ENCODE peak calls at places on chromosome 18, in six cellular contexts. X is neuronal stem cell, G is IMR-90, Q is H1, J is mesenchymal stem cell, N is trophoblast cell. D is an unnamed sample.

GRCh38 chr18:25223899-25224607 is 127.9 kb downstream of the ZNF521 start:
- DNase-seq in X (no peak), G (no peak), Q (no peak), J (no peak), N (no peak), D (no peak)

GRCh38 chr18:24875286-24875685 is 414.8 kb downstream of the HRH4 start:
- DNase-seq in X (no peak), G (no peak), Q (no peak), J (no peak), N (no peak), D (no peak)

GRCh38 chr18:10131036-10131774 is 217.4 kb downstream of the VAPA start:
- DNase-seq in X (no peak), G (no peak), Q (no peak), J (peak; percentile 43), N (peak; percentile 31), D (no peak)

GRCh38 chr18:76491436-76491800 is 3.6 kb downstream of the ZNF516 start:
- DNase-seq in X (peak; percentile 59), G (peak; percentile 68), Q (no peak), J (peak; percentile 72), N (no peak), D (peak; percentile 85)

GRCh38 chr18:47343291-47343690 is 91.8 kb upstream of the SKOR2 start:
- DNase-seq in X (no peak), G (no peak), Q (no peak), J (no peak), N (no peak), D (no peak)

GRCh38 chr18:26791676-26792075 is 73.8 kb downstream of the AQP4 start:
- DNase-seq in X (no peak), G (no peak), Q (no peak), J (no peak), N (no peak), D (no peak)

GRCh38 chr18:69974365-69974764 is 26.7 kb upstream of the CD226 start:
- DNase-seq in X (no peak), G (peak; percentile 65), Q (no peak), J (peak; percentile 39), N (no peak), D (no peak)

GRCh38 chr18:74476154-74476553 is 19.0 kb upstream of the DIPK1C start:
- DNase-seq in X (no peak), G (peak; percentile 8), Q (no peak), J (peak; percentile 38), N (no peak), D (peak; percentile 55)

GRCh38 chr18:9839806-9840205 is 46.0 kb upstream of the TXNDC2 start:
- DNase-seq in X (no peak), G (peak; percentile 7), Q (no peak), J (no peak), N (no peak), D (no peak)

GRCh38 chr18:22504665-22505064 is 87.0 kb upstream of the CTAGE1 start:
- DNase-seq in X (no peak), G (peak; percentile 68), Q (no peak), J (peak; percentile 88), N (no peak), D (no peak)

GRCh38 chr18:61085751-61086150 is 247.5 kb upstream of the CDH20 start:
- DNase-seq in X (no peak), G (no peak), Q (no peak), J (no peak), N (no peak), D (no peak)

GRCh38 chr18:69674921-69675405 is 272.7 kb downstream of the CD226 start:
- DNase-seq in X (no peak), G (no peak), Q (no peak), J (no peak), N (no peak), D (no peak)

GRCh38 chr18:55106906-55107305 is 147.6 kb upstream of the CCDC68 start:
- DNase-seq in X (no peak), G (no peak), Q (no peak), J (no peak), N (no peak), D (no peak)

GRCh38 chr18:75475228-75475627 is 47.7 kb upstream of the SMIM21 start:
- DNase-seq in X (no peak), G (peak; percentile 94), Q (no peak), J (peak; percentile 55), N (no peak), D (no peak)

GRCh38 chr18:44712025-44712424 is 31.3 kb downstream of the SETBP1 start:
- DNase-seq in X (no peak), G (no peak), Q (no peak), J (no peak), N (no peak), D (no peak)

GRCh38 chr18:80179857-80180558 is 67.3 kb downstream of the PARD6G start:
- DNase-seq in X (no peak), G (no peak), Q (no peak), J (no peak), N (no peak), D (no peak)

GRCh38 chr18:79680100-79680879 is 687 bp downstream of the CTDP1 start:
- DNase-seq in X (peak; percentile 12), G (peak; percentile 52), Q (no peak), J (peak; percentile 71), N (peak; percentile 43), D (no peak)

GRCh38 chr18:5998166-5998881 is 103.0 kb upstream of the TMEM200C start:
- DNase-seq in X (no peak), G (no peak), Q (no peak), J (no peak), N (no peak), D (no peak)
- H2AK5ac ChIP-seq in X (no peak overlapping the region), G (no peak overlapping the region), Q (peak overlapping the region; percentile 67), J (no peak overlapping the region), N (no peak overlapping the region), D (no peak overlapping the region)

DNA sequence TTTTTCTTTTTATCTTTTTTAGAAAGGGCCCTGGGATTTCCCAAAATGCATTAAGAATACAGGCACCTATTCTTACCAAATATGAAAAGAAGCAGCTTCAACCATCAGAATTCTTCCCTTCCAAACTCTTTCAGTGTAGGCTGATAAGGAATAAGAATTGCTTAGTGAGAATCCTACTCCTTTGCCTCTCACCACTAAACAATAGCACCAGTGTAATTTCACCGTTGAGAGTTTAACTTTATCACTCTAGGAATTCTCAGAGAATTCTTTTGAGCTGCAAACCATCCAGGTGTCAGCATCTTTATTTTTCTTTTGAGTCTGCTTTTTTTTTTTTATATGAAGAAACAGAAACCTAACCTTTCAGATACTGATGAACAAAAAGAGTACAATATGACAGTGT is 194.9 kb downstream of the RIT2 start:
- DNase-seq in X (no peak), G (no peak), Q (no peak), J (no peak), N (no peak), D (no peak)
- H4K91ac ChIP-seq in X (no peak overlapping the region), G (no peak overlapping the region), Q (no peak overlapping the region), J (no peak overlapping the region), N (no peak overlapping the region), D (no peak overlapping the region)

GRCh38 chr18:7750095-7750663 is 183.1 kb downstream of the PTPRM start:
- DNase-seq in X (no peak), G (no peak), Q (no peak), J (no peak), N (no peak), D (no peak)
- H2AK5ac ChIP-seq in X (no peak overlapping the region), G (no peak overlapping the region), Q (no peak overlapping the region), J (peak overlapping the region; percentile 83), N (no peak overlapping the region), D (no peak overlapping the region)

GRCh38 chr18:33560686-33561370 is 17.2 kb upstream of the ASXL3 start:
- DNase-seq in X (no peak), G (peak; percentile 50), Q (no peak), J (peak; percentile 63), N (peak; percentile 55), D (peak; percentile 57)
- H4K91ac ChIP-seq in X (no peak overlapping the region), G (peak overlapping the region; percentile 49), Q (no peak overlapping the region), J (no peak overlapping the region), N (peak overlapping the region; percentile 52), D (no peak overlapping the region)

GRCh38 chr18:58612239-58613055 is 16.4 kb downstream of the ALPK2 start:
- DNase-seq in X (no peak), G (no peak), Q (no peak), J (no peak), N (peak; percentile 57), D (no peak)
- H2AK5ac ChIP-seq in X (peak overlapping the region; percentile 35), G (no peak overlapping the region), Q (no peak overlapping the region), J (peak overlapping the region; percentile 98), N (peak overlapping the region; percentile 95), D (no peak overlapping the region)

DNA sequence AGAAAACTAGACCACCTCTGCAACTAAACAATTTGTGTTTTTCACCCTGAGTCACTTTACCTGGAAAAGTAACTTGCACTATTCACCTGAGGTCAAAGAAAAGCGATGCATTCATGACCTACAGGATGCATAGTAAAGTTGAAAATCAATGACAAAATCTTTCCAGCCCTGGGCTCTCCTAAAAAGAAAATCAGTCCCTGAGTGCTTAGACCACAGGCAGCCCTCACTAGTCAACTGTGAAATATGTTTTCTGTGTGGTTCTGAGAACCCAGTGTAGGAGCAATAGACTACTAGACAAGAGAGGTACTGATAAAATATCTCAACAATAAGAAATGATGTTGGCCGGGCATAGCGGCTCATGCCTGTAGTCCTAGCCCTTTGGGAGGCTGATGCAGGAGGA is 133.1 kb downstream of the TXNL1 start:
- DNase-seq in X (no peak), G (no peak), Q (no peak), J (no peak), N (no peak), D (no peak)
- H4K91ac ChIP-seq in X (no peak overlapping the region), G (no peak overlapping the region), Q (no peak overlapping the region), J (no peak overlapping the region), N (no peak overlapping the region), D (no peak overlapping the region)

D was measured in H9.